ENCODE peak calls at places on chromosomes 12 and 14, in nine cellular contexts. V is neural progenitor cell, G is endothelial cell of umbilical vein, D is PC-3, X is fibroblast of lung, L is GM12878, Q is mammary epithelial cell, T is HepG2, R is HCT116. H is an unnamed sample.

GRCh38 chr14:49863483-49864262 is 11.1 kb upstream of the NEMF start:
- DNase-seq in V (peak), R (no peak), X (no peak), G (peak), D (no peak), T (no peak), Q (no peak), L (no peak), H (no peak)

GRCh38 chr12:113310489-113310888 is 24.4 kb downstream of the SLC8B1 start:
- DNase-seq in L (no peak), V (no peak), Q (peak), R (no peak), G (no peak), X (no peak), T (peak), D (peak), H (no peak)

GRCh38 chr12:121628037-121628436 is 1.7 kb downstream of the ORAI1 start:
- DNase-seq in R (no peak), Q (no peak), V (no peak), T (no peak), X (no peak), G (no peak), L (no peak), D (peak), H (no peak)

GRCh38 chr12:118318703-118319102 is 54.0 kb downstream of the TAOK3 start:
- DNase-seq in L (no peak), D (no peak), Q (no peak), V (no peak), R (no peak), X (no peak), G (no peak), T (no peak), H (no peak)

GRCh38 chr12:39061576-39061975 is 156.2 kb upstream of the CPNE8 start:
- DNase-seq in G (no peak), T (no peak), R (no peak), V (no peak), Q (no peak), X (no peak), L (no peak), D (no peak), H (no peak)

GRCh38 chr14:103706551-103707328 is 8.5 kb downstream of the XRCC3 start:
- DNase-seq in X (no peak), L (no peak), V (no peak), T (no peak), G (no peak), Q (no peak), D (no peak), R (no peak), H (no peak)

GRCh38 chr14:66628646-66629045 is 120.7 kb downstream of the GPHN start:
- DNase-seq in L (no peak), X (peak), T (no peak), V (no peak), Q (no peak), R (no peak), G (no peak), D (no peak), H (no peak)

GRCh38 chr12:125549836-125550235 is 484.6 kb downstream of the AACS start:
- DNase-seq in T (no peak), D (peak), X (no peak), Q (no peak), R (no peak), V (no peak), L (no peak), G (no peak), H (no peak)

GRCh38 chr14:99980299-99980698 is 84.9 kb upstream of the EVL start:
- DNase-seq in G (no peak), V (no peak), T (no peak), L (no peak), Q (no peak), R (no peak), D (no peak), X (no peak), H (no peak)

GRCh38 chr12:122106891-122107660 is 28.5 kb downstream of the MLXIP start:
- DNase-seq in T (no peak), D (peak), G (no peak), R (no peak), L (no peak), Q (peak), X (peak), V (no peak), H (no peak)

GRCh38 chr12:54082402-54082892 is 28.8 kb downstream of the HOXC4 start:
- DNase-seq in X (no peak), T (no peak), L (no peak), V (peak), Q (no peak), G (no peak), D (no peak), R (no peak), H (no peak)

GRCh38 chr14:95482967-95483842 is 33.2 kb downstream of the SYNE3 start:
- DNase-seq in D (peak), T (peak), G (peak), Q (peak), R (peak), V (no peak), X (peak), L (no peak), H (no peak)

GRCh38 chr12:118299791-118300460 is 72.8 kb downstream of the TAOK3 start:
- DNase-seq in T (no peak), D (no peak), V (no peak), Q (no peak), L (no peak), X (peak), R (no peak), G (no peak), H (no peak)

GRCh38 chr14:53325176-53325806 is 172.2 kb upstream of the DDHD1 start:
- DNase-seq in Q (peak), D (peak), L (no peak), X (peak), T (no peak), G (no peak), R (no peak), V (peak), H (no peak)

GRCh38 chr14:91357272-91357671 is 60.3 kb downstream of the CCDC88C start:
- DNase-seq in G (no peak), D (no peak), L (no peak), R (no peak), V (no peak), Q (no peak), T (no peak), X (no peak), H (no peak)

GRCh38 chr12:123271182-123271491 is 519 bp downstream of the CDK2AP1 start:
- DNase-seq in D (peak), V (peak), T (peak), R (no peak), L (no peak), X (peak), Q (peak), G (no peak), H (no peak)

GRCh38 chr12:39897315-39897714 is 208.6 kb downstream of the SLC2A13 start:
- DNase-seq in X (no peak), V (no peak), T (no peak), D (no peak), Q (no peak), G (no peak), R (no peak), L (no peak), H (no peak)

GRCh38 chr14:99809376-99809775 is 16.2 kb downstream of the EML1 start:
- DNase-seq in V (no peak), L (no peak), X (peak), R (no peak), T (no peak), G (no peak), Q (no peak), D (no peak), H (no peak)

GRCh38 chr12:59649203-59649602 is 53.4 kb downstream of the SLC16A7 start:
- DNase-seq in V (no peak), D (no peak), T (peak), X (peak), Q (no peak), G (no peak), L (no peak), R (no peak), H (no peak)

DNA sequence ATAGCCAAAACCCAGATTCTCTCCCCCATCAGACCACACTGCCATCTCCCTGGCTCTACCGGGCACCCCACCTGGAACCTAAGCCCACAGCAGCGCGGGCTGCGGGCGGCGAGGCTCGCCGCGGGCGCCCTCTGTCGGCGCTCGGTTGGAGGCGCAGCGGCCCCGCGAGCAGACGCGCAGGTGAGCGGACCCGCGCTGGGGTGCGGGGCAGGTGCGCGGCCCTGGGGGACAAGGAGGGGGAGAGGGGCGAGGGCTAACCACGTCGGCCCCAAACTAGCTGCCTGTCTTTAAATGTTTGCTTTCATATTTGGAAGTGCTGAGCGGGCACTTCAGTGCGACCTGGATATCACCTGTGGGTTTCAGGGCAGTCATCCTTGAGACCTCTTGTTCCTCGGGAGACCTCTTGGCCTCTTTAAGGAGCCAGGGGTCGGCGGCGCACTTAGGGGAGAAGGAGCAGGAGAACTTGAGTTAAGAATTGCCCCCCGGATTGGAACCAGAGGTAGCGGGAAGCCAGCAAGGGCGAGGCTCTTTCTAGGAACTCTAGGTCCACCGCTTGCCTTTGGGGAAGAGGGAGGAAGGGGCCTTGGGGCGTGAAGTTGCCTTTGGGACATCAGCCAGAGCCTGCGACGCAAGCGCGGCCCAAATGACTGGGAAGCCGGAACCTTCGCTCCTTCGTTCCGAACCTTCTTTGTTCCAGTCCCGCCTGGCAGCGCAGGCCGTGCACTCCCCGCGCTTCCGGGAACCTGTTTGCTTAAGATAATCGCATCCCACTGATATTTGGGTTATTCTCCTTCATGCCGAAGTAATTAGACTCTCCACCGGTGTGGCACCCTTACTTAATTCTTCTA is 78.7 kb downstream of the NEDD1 start:
- DNase-seq in L (no peak), Q (no peak), R (peak), X (no peak), D (peak), T (no peak), G (peak), V (peak), H (no peak)
- H3K4me2 ChIP-seq in L (peak), Q (peak), R (peak), X (peak), D (peak), T (peak), G (peak), V (peak), H (peak)

GRCh38 chr12:130970165-130970907 is 16.6 kb downstream of the ADGRD1 start:
- DNase-seq in X (no peak), Q (no peak), G (no peak), L (peak), R (no peak), D (no peak), V (no peak), T (no peak), H (no peak)
- TF ChIP-seq EZH2 in X (no peak), Q (no peak), G (no peak), L (no peak), R (no peak), D (no peak), V (no peak), T (no peak), H (no peak)

DNA sequence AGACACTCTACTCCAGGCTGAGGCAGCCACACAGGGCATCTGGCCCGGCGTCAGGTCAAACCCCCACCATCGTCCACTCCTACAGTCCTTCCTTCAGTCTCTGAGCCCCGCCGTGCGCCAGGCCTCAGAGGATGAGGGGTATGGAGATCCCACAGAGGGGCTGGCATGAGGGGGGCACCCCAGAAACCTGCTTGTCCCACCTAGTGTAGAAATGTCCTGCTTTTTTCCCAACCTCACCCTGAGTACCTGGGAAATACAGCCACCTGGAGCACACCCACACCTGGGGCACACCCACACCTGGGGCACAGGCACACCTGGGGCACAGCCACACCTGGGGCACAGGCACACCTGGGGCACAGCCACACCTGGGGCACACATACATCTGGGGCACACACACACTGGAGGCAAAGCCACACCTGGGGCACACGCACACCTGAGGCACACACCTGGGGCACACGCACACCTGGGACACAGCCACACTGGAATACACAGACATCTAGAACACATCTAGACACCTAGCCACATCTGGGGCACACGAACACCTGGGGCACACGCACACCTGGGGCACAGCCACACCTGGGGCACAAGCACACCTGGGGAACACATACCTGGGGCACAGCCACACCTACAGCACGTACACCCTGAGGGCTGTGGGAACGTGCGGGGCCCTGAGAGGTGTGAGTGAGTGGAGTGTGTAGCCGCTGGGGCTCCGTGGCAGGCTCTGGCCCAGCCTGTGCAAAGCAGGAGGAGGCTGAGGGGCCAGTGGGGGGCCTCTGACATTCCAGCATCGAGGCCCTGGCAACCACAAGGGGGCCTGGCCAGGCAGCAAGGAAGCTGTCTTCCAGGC is 18.4 kb downstream of the AKT1 start:
- DNase-seq in T (no peak), X (no peak), Q (no peak), G (no peak), D (no peak), V (peak), L (no peak), R (no peak), H (no peak)
- H3K9ac ChIP-seq in T (no peak), X (no peak), Q (no peak), G (no peak), D (no peak), V (no peak), L (no peak), R (no peak), H (no peak)

DNA sequence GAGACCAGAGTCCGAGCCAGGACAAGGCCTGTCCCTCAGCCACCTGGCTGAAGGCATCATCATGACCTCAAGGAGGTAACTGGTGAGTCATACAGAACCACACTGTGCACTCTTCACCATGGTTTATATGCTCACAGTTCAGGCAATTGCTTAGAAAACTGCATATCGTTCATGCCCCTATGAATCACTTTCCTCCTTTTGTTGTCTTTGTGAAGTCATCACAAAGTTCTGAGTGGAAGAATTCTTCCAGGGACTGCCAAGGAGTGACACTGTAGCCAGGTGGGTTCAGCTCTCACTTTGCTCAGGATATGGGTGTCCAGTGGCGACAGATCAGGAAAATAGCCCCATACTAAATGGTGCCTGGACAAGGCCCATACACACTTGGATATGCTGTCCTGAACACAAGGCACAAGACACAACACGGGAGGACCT is 92.5 kb downstream of the DPF3 start:
- DNase-seq in X (peak), R (peak), G (peak), L (no peak), D (peak), Q (peak), T (no peak), V (no peak), H (peak)
- H3K4me2 ChIP-seq in X (no peak), R (peak), G (peak), L (no peak), D (peak), Q (peak), T (no peak), V (no peak), H (peak)